ENCODE peak calls at places on chromosome 17, in nine cellular contexts. O, K, S, X, I, Z, R, P and G are unnamed samples. For H3K4me1, the result is how much of the 10 kb centered on the place peaks cover.

GRCh38 chr17:79650283-79650682 is 39.4 kb upstream of the RBFOX3 start:
- DNase-seq in O (peak), K (no peak), S (no peak), X (no peak), I (peak), Z (no peak), R (no peak), P (no peak), G (no peak)

GRCh38 chr17:72342582-72343527 is 222.0 kb downstream of the SOX9 start:
- DNase-seq in O (peak), K (no peak), S (no peak), X (no peak), I (no peak), Z (no peak), R (peak), P (no peak), G (peak)

GRCh38 chr17:37488009-37488604 is 1.6 kb upstream of the DUSP14 start:
- DNase-seq in O (no peak), K (no peak), S (peak), X (peak), I (no peak), Z (no peak), R (peak), P (no peak), G (no peak)

GRCh38 chr17:55388842-55389241 is 32.8 kb downstream of the MMD start:
- DNase-seq in O (no peak), K (no peak), S (no peak), X (no peak), I (no peak), Z (no peak), R (no peak), P (no peak), G (no peak)

GRCh38 chr17:38341035-38341721 is 2.6 kb downstream of the GPR179 start:
- DNase-seq in O (no peak), K (no peak), S (peak), X (peak), I (peak), Z (no peak), R (no peak), P (no peak), G (peak)

GRCh38 chr17:82031303-82031884 is at the start of gene RAC3:
- DNase-seq in O (no peak), K (no peak), S (peak), X (no peak), I (no peak), Z (no peak), R (no peak), P (no peak), G (no peak)

GRCh38 chr17:62628845-62629555 is 1.5 kb downstream of the MRC2 start:
- DNase-seq in O (peak), K (peak), S (peak), X (no peak), I (no peak), Z (no peak), R (no peak), P (no peak), G (no peak)

GRCh38 chr17:44536090-44536960 is 21.0 kb upstream of the FZD2 start:
- DNase-seq in O (no peak), K (no peak), S (no peak), X (no peak), I (no peak), Z (no peak), R (no peak), P (no peak), G (peak)

GRCh38 chr17:48131216-48131824 is 23.8 kb downstream of the SNX11 start:
- DNase-seq in O (peak), K (peak), S (peak), X (peak), I (peak), Z (peak), R (peak), P (peak), G (peak)

GRCh38 chr17:80984749-80985148 is 6.9 kb upstream of the CHMP6 start:
- DNase-seq in O (no peak), K (no peak), S (no peak), X (no peak), I (no peak), Z (no peak), R (no peak), P (no peak), G (no peak)

GRCh38 chr17:35920229-35920628 is 10.3 kb downstream of the RDM1 start:
- DNase-seq in O (no peak), K (no peak), S (no peak), X (no peak), I (no peak), Z (no peak), R (no peak), P (no peak), G (no peak)

GRCh38 chr17:74051348-74051747 is 152.1 kb upstream of the RPL38 start:
- DNase-seq in O (no peak), K (no peak), S (peak), X (no peak), I (no peak), Z (no peak), R (no peak), P (no peak), G (no peak)

GRCh38 chr17:36778458-36778857 is 158.8 kb upstream of the LHX1 start:
- DNase-seq in O (no peak), K (no peak), S (no peak), X (no peak), I (no peak), Z (no peak), R (no peak), P (no peak), G (no peak)

GRCh38 chr17:59399914-59400313 is 68.5 kb downstream of the YPEL2 start:
- DNase-seq in O (no peak), K (no peak), S (peak), X (no peak), I (no peak), Z (no peak), R (no peak), P (no peak), G (peak)

GRCh38 chr17:79114455-79115301 is 40.1 kb downstream of the ENGASE start:
- DNase-seq in O (peak), K (no peak), S (peak), X (no peak), I (peak), Z (no peak), R (peak), P (no peak), G (peak)

GRCh38 chr17:71434716-71435115 is 686.1 kb upstream of the SOX9 start:
- DNase-seq in O (no peak), K (no peak), S (no peak), X (no peak), I (no peak), Z (no peak), R (no peak), P (no peak), G (no peak)

GRCh38 chr17:10758062-10758461 is 28.2 kb upstream of the TMEM220 start:
- DNase-seq in O (no peak), K (no peak), S (no peak), X (no peak), I (no peak), Z (no peak), R (no peak), P (no peak), G (no peak)

GRCh38 chr17:79837888-79838540 is 1.2 kb downstream of the CBX4 start:
- DNase-seq in O (no peak), K (no peak), S (peak), X (peak), I (no peak), Z (peak), R (no peak), P (no peak), G (no peak)

GRCh38 chr17:68318103-68318991 is 27.1 kb downstream of the ARSG start:
- DNase-seq in O (no peak), K (no peak), S (no peak), X (peak), I (peak), Z (no peak), R (no peak), P (peak), G (no peak)

GRCh38 chr17:31068291-31068690 is 26.5 kb upstream of the NF1 start:
- DNase-seq in O (no peak), K (peak), S (peak), X (no peak), I (peak), Z (peak), R (no peak), P (no peak), G (no peak)

GRCh38 chr17:38451030-38451839 is 23.0 kb downstream of the ARHGAP23 start:
- DNase-seq in O (peak), K (no peak), S (no peak), X (no peak), I (no peak), Z (no peak), R (no peak), P (no peak), G (no peak)

GRCh38 chr17:80430446-80431245 is 15.7 kb downstream of the ENDOV start:
- DNase-seq in O (no peak), K (no peak), S (no peak), X (no peak), I (no peak), Z (no peak), R (no peak), P (no peak), G (no peak)

GRCh38 chr17:15926039-15926740 is 18.7 kb upstream of the ADORA2B start:
- DNase-seq in O (peak), K (no peak), S (peak), X (no peak), I (no peak), Z (no peak), R (no peak), P (no peak), G (no peak)

GRCh38 chr17:40350410-40351184 is 13.9 kb downstream of the GJD3 start:
- DNase-seq in O (no peak), K (no peak), S (peak), X (no peak), I (no peak), Z (no peak), R (no peak), P (no peak), G (no peak)

GRCh38 chr17:80829166-80829813 is 162.4 kb upstream of the CHMP6 start:
- DNase-seq in O (no peak), K (peak), S (no peak), X (peak), I (no peak), Z (no peak), R (no peak), P (no peak), G (peak)

GRCh38 chr17:68512967-68513474 is 791 bp downstream of the PRKAR1A start:
- DNase-seq in O (no peak), K (peak), S (peak), X (no peak), I (no peak), Z (no peak), R (no peak), P (no peak), G (no peak)

GRCh38 chr17:48143629-48144028 is 36.1 kb downstream of the SNX11 start:
- DNase-seq in O (no peak), K (no peak), S (no peak), X (no peak), I (no peak), Z (no peak), R (no peak), P (no peak), G (no peak)

GRCh38 chr17:31492880-31493655 is 101.6 kb downstream of the RAB11FIP4 start:
- DNase-seq in O (no peak), K (no peak), S (no peak), X (peak), I (peak), Z (peak), R (peak), P (no peak), G (peak)

GRCh38 chr17:29084476-29085148 is 41.7 kb downstream of the PIPOX start:
- DNase-seq in O (no peak), K (no peak), S (peak), X (no peak), I (peak), Z (no peak), R (no peak), P (no peak), G (no peak)

GRCh38 chr17:81517339-81518112 is 4.9 kb upstream of the ACTG1 start:
- DNase-seq in O (peak), K (no peak), S (no peak), X (no peak), I (no peak), Z (peak), R (no peak), P (no peak), G (no peak)

DNA sequence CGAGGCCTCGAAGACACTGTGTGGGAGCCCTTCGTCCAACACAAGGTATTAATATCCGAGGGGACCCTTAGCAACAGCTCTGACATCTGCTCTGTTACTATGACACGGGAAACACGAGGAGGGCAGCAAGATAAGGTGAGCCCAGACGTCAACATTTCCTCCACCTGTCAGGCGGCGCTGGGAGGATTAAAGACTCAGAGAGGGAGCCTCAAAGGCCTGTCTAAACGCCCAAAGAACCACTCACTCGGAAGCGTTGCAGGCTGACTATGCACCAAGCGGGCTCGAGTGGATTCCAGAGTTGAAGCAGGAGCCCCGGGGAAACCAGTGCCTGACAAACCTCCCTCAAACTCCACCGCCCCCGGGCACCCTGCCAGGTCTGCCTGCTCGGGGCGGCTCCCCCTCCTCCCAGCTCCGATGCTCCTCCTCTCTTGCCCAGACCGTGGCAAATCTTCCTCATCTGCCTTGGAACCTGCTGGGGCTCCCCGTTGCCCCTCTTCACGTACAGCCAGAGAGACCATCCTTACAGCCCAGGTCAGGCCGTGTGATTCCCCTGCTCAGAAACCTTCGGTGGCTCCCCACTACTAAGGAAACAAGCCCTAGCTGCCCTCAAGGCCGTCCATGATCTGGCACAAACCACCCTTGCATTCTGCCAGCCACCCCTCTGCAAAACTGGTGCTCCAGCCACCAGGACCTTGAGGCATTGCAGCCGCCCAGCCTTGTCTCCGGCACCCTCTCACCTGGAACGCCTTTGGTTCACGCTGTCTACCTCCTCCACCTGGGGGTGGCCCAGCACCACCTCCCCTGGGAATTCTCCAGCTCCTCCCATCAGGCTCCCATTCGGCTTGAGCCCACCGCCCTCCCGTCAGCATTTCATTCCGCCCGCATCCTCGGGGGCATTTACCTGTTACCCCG is 16.2 kb downstream of the RPH3AL start:
- DNase-seq in O (no peak), K (peak), S (peak), X (peak), I (peak), Z (no peak), R (peak), P (no peak), G (peak)
- H3K4me1 ChIP-seq in O (under half), K (under half), S (under half), X (half or more), I (half or more), Z (under half), R (under half), P (under half), G (under half)

DNA sequence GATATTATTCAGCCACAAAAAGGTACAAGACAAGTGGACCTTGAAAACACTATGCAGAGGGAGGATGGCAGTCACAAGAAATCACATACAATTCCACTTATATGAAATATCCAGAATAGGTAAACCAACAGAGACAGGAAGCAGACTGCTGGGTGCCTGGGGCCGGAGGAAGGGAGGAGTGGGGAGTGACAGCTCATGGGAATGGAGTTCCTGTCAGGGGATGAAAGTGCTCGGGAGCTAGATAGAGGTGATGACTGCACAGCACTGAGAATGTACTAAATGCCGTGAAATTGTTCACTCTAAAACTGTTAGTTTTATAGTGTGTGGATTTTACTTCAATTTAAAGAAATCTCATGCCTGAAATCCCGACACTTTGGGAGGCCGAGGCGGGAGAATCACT is 74.2 kb upstream of the MED9 start:
- DNase-seq in O (no peak), K (no peak), S (no peak), X (no peak), I (no peak), Z (no peak), R (no peak), P (no peak), G (no peak)
- H3K4me1 ChIP-seq in O (under half), K (under half), S (under half), X (under half), I (under half), Z (under half), R (under half), P (under half), G (under half)

GRCh38 chr17:49209061-49209571 is 1.3 kb downstream of the GNGT2 start:
- DNase-seq in O (no peak), K (no peak), S (peak), X (no peak), I (no peak), Z (no peak), R (no peak), P (no peak), G (no peak)
- H3K4me1 ChIP-seq in O (under half), K (under half), S (under half), X (under half), I (under half), Z (under half), R (under half), P (under half), G (half or more)

DNA sequence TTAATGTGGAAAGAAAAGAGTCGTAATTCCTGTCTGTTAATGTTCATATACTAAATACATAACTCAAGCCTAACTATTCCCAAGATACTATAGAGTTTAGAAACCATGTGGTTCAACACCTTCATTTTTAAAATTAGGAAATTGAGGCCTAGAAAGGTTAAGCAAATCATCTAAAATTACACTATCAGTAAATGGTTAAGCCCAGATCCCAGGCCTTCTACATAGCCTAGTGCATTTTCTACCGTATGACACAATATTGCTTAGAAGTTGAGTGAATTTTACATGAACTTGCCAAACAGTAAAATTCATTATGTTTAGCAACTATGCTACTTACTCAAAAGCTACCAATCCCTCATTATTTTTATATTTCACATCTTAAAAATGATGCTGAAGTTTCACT is 6.8 kb downstream of the NACA2 start:
- DNase-seq in O (no peak), K (no peak), S (no peak), X (no peak), I (no peak), Z (no peak), R (no peak), P (no peak), G (no peak)
- H3K4me1 ChIP-seq in O (under half), K (under half), S (under half), X (under half), I (under half), Z (under half), R (under half), P (under half), G (under half)

DNA sequence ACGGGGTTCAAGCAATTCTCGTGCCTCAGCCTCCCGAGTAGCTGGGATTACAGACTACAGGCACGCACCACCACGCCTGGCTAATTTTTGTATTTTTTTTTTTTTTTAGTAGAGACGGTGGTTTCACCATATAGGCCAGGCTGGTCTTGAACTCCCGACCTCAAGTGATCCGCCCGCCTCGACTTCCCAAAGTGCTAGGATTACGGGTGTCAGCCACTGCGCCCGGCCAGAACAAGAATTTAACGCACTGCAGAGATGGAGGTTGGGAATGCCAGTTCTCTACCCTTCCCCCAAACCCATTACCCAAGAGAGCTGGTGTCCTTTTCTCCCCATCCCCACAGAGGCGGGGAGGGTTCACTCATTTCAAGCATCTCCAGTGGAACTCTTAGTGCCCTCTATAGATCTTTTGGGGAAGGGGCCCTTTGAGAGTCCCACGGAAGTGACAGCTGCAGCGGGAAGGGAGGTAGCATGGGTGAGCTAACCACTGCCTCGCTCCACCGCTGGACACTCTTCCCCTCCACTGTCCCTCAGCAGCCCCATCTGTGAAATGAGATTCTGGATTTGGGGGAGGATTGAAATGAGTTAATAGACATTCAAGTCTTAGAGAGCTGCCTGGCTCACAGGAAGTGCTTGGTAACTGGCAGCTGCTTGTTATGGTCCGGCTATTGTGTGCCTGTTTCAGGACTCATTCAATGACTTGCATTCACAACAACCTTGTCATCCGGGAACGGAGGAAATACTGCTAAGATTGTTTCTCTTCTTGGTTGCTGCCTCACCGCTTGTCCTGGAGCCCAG is 3.5 kb upstream of the UBALD2 start:
- DNase-seq in O (no peak), K (no peak), S (no peak), X (no peak), I (no peak), Z (peak), R (no peak), P (no peak), G (no peak)
- H3K4me1 ChIP-seq in O (under half), K (under half), S (under half), X (under half), I (half or more), Z (under half), R (under half), P (under half), G (under half)